ENCODE peak calls at places on chromosomes 16 and 17, in seven cellular contexts. One of them, this sample, is unnamed. For H3K4me1, the result is how much of the 10 kb centered on the place peaks cover.

GRCh38 chr17:80428796-80429195 is 13.8 kb downstream of the ENDOV start:
- DNase-seq in A673: no peak
- DNase-seq in upper lobe of right lung: no peak
- DNase-seq in cardiac muscle cell: no peak
- DNase-seq in breast epithelium: no peak
- DNase-seq in heart right ventricle: no peak
- DNase-seq in upper lobe of left lung: no peak
- DNase-seq in this sample: no peak

GRCh38 chr17:7790150-7790549 is 43.9 kb upstream of the KDM6B start:
- DNase-seq in A673: no peak
- DNase-seq in breast epithelium: no peak
- DNase-seq in cardiac muscle cell: no peak
- DNase-seq in upper lobe of right lung: no peak
- DNase-seq in upper lobe of left lung: no peak
- DNase-seq in heart right ventricle: no peak
- DNase-seq in this sample: no peak

GRCh38 chr17:47253541-47254402 is at the start of gene ITGB3:
- DNase-seq in upper lobe of left lung: peak
- DNase-seq in heart right ventricle: peak
- DNase-seq in A673: peak
- DNase-seq in upper lobe of right lung: peak
- DNase-seq in breast epithelium: peak
- DNase-seq in cardiac muscle cell: peak
- DNase-seq in this sample: peak

GRCh38 chr16:22787456-22788189 is 26.3 kb upstream of the HS3ST2 start:
- DNase-seq in cardiac muscle cell: no peak
- DNase-seq in upper lobe of left lung: no peak
- DNase-seq in heart right ventricle: no peak
- DNase-seq in A673: peak
- DNase-seq in breast epithelium: no peak
- DNase-seq in upper lobe of right lung: no peak
- DNase-seq in this sample: no peak

GRCh38 chr17:61130320-61130719 is 269.3 kb upstream of the TBX2 start:
- DNase-seq in cardiac muscle cell: no peak
- DNase-seq in heart right ventricle: no peak
- DNase-seq in A673: no peak
- DNase-seq in breast epithelium: no peak
- DNase-seq in upper lobe of left lung: no peak
- DNase-seq in upper lobe of right lung: no peak
- DNase-seq in this sample: no peak

GRCh38 chr17:8740486-8740885 is 4.2 kb downstream of the CCDC42 start:
- DNase-seq in cardiac muscle cell: peak
- DNase-seq in upper lobe of left lung: no peak
- DNase-seq in breast epithelium: no peak
- DNase-seq in heart right ventricle: no peak
- DNase-seq in upper lobe of right lung: no peak
- DNase-seq in A673: peak
- DNase-seq in this sample: no peak

GRCh38 chr17:59699218-59699617 is 8.0 kb downstream of the PTRH2 start:
- DNase-seq in A673: no peak
- DNase-seq in heart right ventricle: no peak
- DNase-seq in upper lobe of left lung: no peak
- DNase-seq in cardiac muscle cell: no peak
- DNase-seq in upper lobe of right lung: no peak
- DNase-seq in breast epithelium: no peak
- DNase-seq in this sample: no peak

GRCh38 chr17:82025401-82026107 is 2.4 kb downstream of the LRRC45 start:
- DNase-seq in upper lobe of right lung: no peak
- DNase-seq in heart right ventricle: no peak
- DNase-seq in upper lobe of left lung: peak
- DNase-seq in cardiac muscle cell: no peak
- DNase-seq in A673: no peak
- DNase-seq in breast epithelium: no peak
- DNase-seq in this sample: no peak

GRCh38 chr16:69236319-69236718 is 49.4 kb downstream of the SNTB2 start:
- DNase-seq in heart right ventricle: no peak
- DNase-seq in upper lobe of right lung: no peak
- DNase-seq in A673: no peak
- DNase-seq in breast epithelium: no peak
- DNase-seq in upper lobe of left lung: no peak
- DNase-seq in cardiac muscle cell: no peak
- DNase-seq in this sample: no peak

GRCh38 chr17:3960764-3961163 is 3.5 kb downstream of the ATP2A3 start:
- DNase-seq in breast epithelium: no peak
- DNase-seq in A673: no peak
- DNase-seq in cardiac muscle cell: peak
- DNase-seq in upper lobe of left lung: no peak
- DNase-seq in upper lobe of right lung: no peak
- DNase-seq in heart right ventricle: no peak
- DNase-seq in this sample: no peak

GRCh38 chr16:85120006-85120340 is 7.7 kb upstream of the CIBAR2 start:
- DNase-seq in breast epithelium: no peak
- DNase-seq in upper lobe of left lung: no peak
- DNase-seq in cardiac muscle cell: no peak
- DNase-seq in heart right ventricle: no peak
- DNase-seq in A673: no peak
- DNase-seq in upper lobe of right lung: no peak
- DNase-seq in this sample: no peak

GRCh38 chr17:21512307-21513011 is 136.3 kb downstream of the KCNJ12 start:
- DNase-seq in A673: no peak
- DNase-seq in upper lobe of left lung: no peak
- DNase-seq in cardiac muscle cell: no peak
- DNase-seq in breast epithelium: no peak
- DNase-seq in heart right ventricle: no peak
- DNase-seq in upper lobe of right lung: no peak
- DNase-seq in this sample: no peak

GRCh38 chr17:50715471-50715870 is 3.9 kb upstream of the LUC7L3 start:
- DNase-seq in upper lobe of right lung: no peak
- DNase-seq in heart right ventricle: no peak
- DNase-seq in breast epithelium: no peak
- DNase-seq in cardiac muscle cell: no peak
- DNase-seq in upper lobe of left lung: no peak
- DNase-seq in A673: no peak
- DNase-seq in this sample: no peak

GRCh38 chr16:11329080-11329491 is 16.2 kb upstream of the RMI2 start:
- DNase-seq in cardiac muscle cell: no peak
- DNase-seq in heart right ventricle: no peak
- DNase-seq in upper lobe of left lung: no peak
- DNase-seq in upper lobe of right lung: no peak
- DNase-seq in A673: peak
- DNase-seq in breast epithelium: no peak
- DNase-seq in this sample: no peak

GRCh38 chr16:58843675-58844074 is 109.6 kb upstream of the GOT2 start:
- DNase-seq in upper lobe of right lung: no peak
- DNase-seq in A673: peak
- DNase-seq in cardiac muscle cell: peak
- DNase-seq in heart right ventricle: no peak
- DNase-seq in upper lobe of left lung: no peak
- DNase-seq in breast epithelium: no peak
- DNase-seq in this sample: no peak

GRCh38 chr16:88759976-88760350 is 25.1 kb downstream of the PIEZO1 start:
- DNase-seq in A673: no peak
- DNase-seq in cardiac muscle cell: no peak
- DNase-seq in breast epithelium: no peak
- DNase-seq in upper lobe of right lung: no peak
- DNase-seq in upper lobe of left lung: no peak
- DNase-seq in heart right ventricle: no peak
- DNase-seq in this sample: no peak

GRCh38 chr16:88758944-88759244 is 26.1 kb downstream of the PIEZO1 start:
- DNase-seq in upper lobe of right lung: no peak
- DNase-seq in A673: no peak
- DNase-seq in cardiac muscle cell: no peak
- DNase-seq in upper lobe of left lung: no peak
- DNase-seq in heart right ventricle: no peak
- DNase-seq in breast epithelium: no peak
- DNase-seq in this sample: no peak

GRCh38 chr16:88760424-88761142 is 24.4 kb downstream of the PIEZO1 start:
- DNase-seq in upper lobe of right lung: no peak
- DNase-seq in heart right ventricle: no peak
- DNase-seq in A673: no peak
- DNase-seq in cardiac muscle cell: no peak
- DNase-seq in upper lobe of left lung: no peak
- DNase-seq in breast epithelium: peak
- DNase-seq in this sample: no peak

GRCh38 chr16:88758227-88758943 is 26.6 kb downstream of the PIEZO1 start:
- DNase-seq in cardiac muscle cell: no peak
- DNase-seq in A673: no peak
- DNase-seq in heart right ventricle: no peak
- DNase-seq in breast epithelium: no peak
- DNase-seq in upper lobe of right lung: no peak
- DNase-seq in upper lobe of left lung: no peak
- DNase-seq in this sample: no peak

GRCh38 chr16:88759245-88759975 is 25.6 kb downstream of the PIEZO1 start:
- DNase-seq in cardiac muscle cell: peak
- DNase-seq in upper lobe of left lung: no peak
- DNase-seq in breast epithelium: no peak
- DNase-seq in A673: no peak
- DNase-seq in upper lobe of right lung: peak
- DNase-seq in heart right ventricle: no peak
- DNase-seq in this sample: no peak
- TF ChIP-seq CTCF in cardiac muscle cell: no peak
- TF ChIP-seq CTCF in upper lobe of left lung: no peak
- TF ChIP-seq CTCF in breast epithelium: no peak
- TF ChIP-seq CTCF in A673: no peak
- TF ChIP-seq CTCF in upper lobe of right lung: peak
- TF ChIP-seq CTCF in heart right ventricle: no peak
- TF ChIP-seq CTCF in this sample: no peak

GRCh38 chr16:87437911-87438610 is 45.9 kb downstream of the MAP1LC3B start:
- DNase-seq in cardiac muscle cell: no peak
- DNase-seq in upper lobe of left lung: peak
- DNase-seq in A673: no peak
- DNase-seq in breast epithelium: no peak
- DNase-seq in heart right ventricle: no peak
- DNase-seq in upper lobe of right lung: no peak
- DNase-seq in this sample: no peak
- H3K27ac ChIP-seq in cardiac muscle cell: no peak
- H3K27ac ChIP-seq in upper lobe of left lung: no peak
- H3K27ac ChIP-seq in A673: no peak
- H3K27ac ChIP-seq in breast epithelium: no peak
- H3K27ac ChIP-seq in heart right ventricle: no peak
- H3K27ac ChIP-seq in upper lobe of right lung: no peak
- H3K27ac ChIP-seq in this sample: no peak

GRCh38 chr17:40597168-40598020 is 32.1 kb upstream of the CCR7 start:
- DNase-seq in cardiac muscle cell: no peak
- DNase-seq in breast epithelium: no peak
- DNase-seq in heart right ventricle: no peak
- DNase-seq in A673: no peak
- DNase-seq in upper lobe of right lung: no peak
- DNase-seq in upper lobe of left lung: no peak
- DNase-seq in this sample: no peak
- H3K4me1 ChIP-seq in cardiac muscle cell: under half
- H3K4me1 ChIP-seq in breast epithelium: under half
- H3K4me1 ChIP-seq in heart right ventricle: under half
- H3K4me1 ChIP-seq in A673: under half
- H3K4me1 ChIP-seq in upper lobe of right lung: under half
- H3K4me1 ChIP-seq in upper lobe of left lung: under half
- H3K4me1 ChIP-seq in this sample: under half

GRCh38 chr17:46061435-46061834 is 62.4 kb downstream of the STH start:
- DNase-seq in breast epithelium: no peak
- DNase-seq in upper lobe of right lung: no peak
- DNase-seq in A673: peak
- DNase-seq in cardiac muscle cell: no peak
- DNase-seq in heart right ventricle: no peak
- DNase-seq in upper lobe of left lung: peak
- DNase-seq in this sample: no peak
- TF ChIP-seq CTCF in breast epithelium: peak
- TF ChIP-seq CTCF in upper lobe of right lung: peak
- TF ChIP-seq CTCF in A673: peak
- TF ChIP-seq CTCF in cardiac muscle cell: peak
- TF ChIP-seq CTCF in heart right ventricle: peak
- TF ChIP-seq CTCF in upper lobe of left lung: peak
- TF ChIP-seq CTCF in this sample: no peak

GRCh38 chr17:66951605-66951953 is 12.9 kb upstream of the CACNG4 start:
- DNase-seq in upper lobe of right lung: no peak
- DNase-seq in cardiac muscle cell: no peak
- DNase-seq in breast epithelium: no peak
- DNase-seq in upper lobe of left lung: no peak
- DNase-seq in A673: no peak
- DNase-seq in heart right ventricle: no peak
- DNase-seq in this sample: no peak
- H3K27ac ChIP-seq in upper lobe of right lung: no peak
- H3K27ac ChIP-seq in cardiac muscle cell: no peak
- H3K27ac ChIP-seq in breast epithelium: peak
- H3K27ac ChIP-seq in upper lobe of left lung: peak
- H3K27ac ChIP-seq in A673: no peak
- H3K27ac ChIP-seq in heart right ventricle: no peak
- H3K27ac ChIP-seq in this sample: peak

DNA sequence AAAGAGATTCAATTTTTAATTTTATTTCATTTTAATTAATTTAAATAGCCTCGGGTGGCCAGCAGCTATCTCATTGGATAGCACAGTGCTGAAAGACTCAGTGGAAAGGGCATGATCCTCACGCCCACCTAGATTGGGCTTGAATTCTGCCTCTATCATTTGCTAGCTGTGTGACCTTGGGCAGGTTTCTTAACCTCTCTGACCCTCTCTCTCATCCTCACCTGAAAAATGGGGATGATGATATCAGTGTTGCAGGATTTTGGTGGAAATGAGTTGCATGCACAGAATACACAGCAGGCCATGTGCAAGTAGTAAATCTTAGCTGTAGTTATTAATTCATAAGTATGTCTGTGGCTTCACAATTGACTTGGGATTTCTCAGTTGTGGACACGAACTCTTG is 272.4 kb upstream of the XYLT1 start:
- DNase-seq in cardiac muscle cell: no peak
- DNase-seq in upper lobe of right lung: no peak
- DNase-seq in A673: no peak
- DNase-seq in heart right ventricle: no peak
- DNase-seq in breast epithelium: no peak
- DNase-seq in upper lobe of left lung: no peak
- DNase-seq in this sample: no peak
- H3K4me1 ChIP-seq in cardiac muscle cell: under half
- H3K4me1 ChIP-seq in upper lobe of right lung: under half
- H3K4me1 ChIP-seq in A673: under half
- H3K4me1 ChIP-seq in heart right ventricle: under half
- H3K4me1 ChIP-seq in breast epithelium: under half
- H3K4me1 ChIP-seq in upper lobe of left lung: under half
- H3K4me1 ChIP-seq in this sample: under half

This sample was measured in gastrocnemius medialis.